ENCODE peak calls at places on chromosomes 4 and X, in six cellular contexts. K, L, E, Y, R and S are unnamed samples.

GRCh38 chr4:150875367-150875766 is 139.7 kb downstream of the LRBA start:
- DNase-seq in L (no peak), K (peak), Y (no peak), E (no peak), R (no peak), S (no peak)

GRCh38 chr4:39574946-39575345 is 47.7 kb upstream of the UGDH start:
- DNase-seq in K (no peak), R (no peak), Y (no peak), E (no peak), L (no peak), S (no peak)

GRCh38 chrX:17597836-17598434 is 139.4 kb upstream of the SCML1 start:
- DNase-seq in K (peak), R (no peak), L (no peak), E (peak), Y (no peak), S (no peak)

GRCh38 chr4:183289688-183290087 is 30.4 kb downstream of the CLDN22 start:
- DNase-seq in E (no peak), L (no peak), Y (no peak), R (no peak), K (no peak), S (no peak)

GRCh38 chr4:101345596-101346311 is 1.6 kb downstream of the PPP3CA start:
- DNase-seq in Y (no peak), E (peak), L (peak), R (peak), K (peak), S (peak)

GRCh38 chr4:151012836-151013235 is 2.2 kb downstream of the LRBA start:
- DNase-seq in R (no peak), K (peak), E (peak), L (no peak), Y (no peak), S (no peak)

GRCh38 chrX:34770511-34770910 is 113.4 kb upstream of the TMEM47 start:
- DNase-seq in E (no peak), Y (no peak), K (no peak), R (no peak), L (no peak), S (no peak)

GRCh38 chr4:88217169-88217568 is 58.7 kb upstream of the ABCG2 start:
- DNase-seq in K (no peak), L (no peak), R (no peak), E (no peak), Y (no peak), S (no peak)

GRCh38 chr4:7422098-7422897 is 12.4 kb downstream of the PSAPL1 start:
- DNase-seq in E (no peak), K (no peak), R (peak), Y (no peak), L (no peak), S (peak)

GRCh38 chrX:68934922-68935321 is 106.1 kb downstream of the EFNB1 start:
- DNase-seq in L (no peak), R (no peak), K (no peak), Y (no peak), E (no peak), S (no peak)

GRCh38 chr4:1533501-1534064 is 127.3 kb upstream of the NKX1-1 start:
- DNase-seq in L (no peak), R (peak), E (peak), K (no peak), Y (no peak), S (no peak)

GRCh38 chr4:37188100-37188499 is 56.4 kb upstream of the NWD2 start:
- DNase-seq in L (no peak), E (no peak), R (no peak), Y (no peak), K (no peak), S (no peak)

GRCh38 chr4:101835121-101835904 is 44.8 kb downstream of the BANK1 start:
- DNase-seq in Y (peak), L (no peak), R (no peak), E (peak), K (peak), S (no peak)

GRCh38 chr4:165096776-165097175 is 15.9 kb downstream of the TMEM192 start:
- DNase-seq in K (peak), L (peak), R (no peak), Y (no peak), E (peak), S (no peak)

GRCh38 chr4:156971168-156971601 is 414 bp downstream of the PDGFC start:
- DNase-seq in R (no peak), Y (no peak), L (peak), E (no peak), K (no peak), S (no peak)

GRCh38 chrX:107825698-107826285 is at the start of gene MID2:
- DNase-seq in K (peak), Y (no peak), R (peak), E (peak), L (peak), S (peak)

GRCh38 chrX:12970691-12971202 is 4.2 kb upstream of the TMSB4X start:
- DNase-seq in E (peak), Y (no peak), K (peak), R (no peak), L (no peak), S (no peak)

GRCh38 chr4:134935320-134935719 is 733.7 kb upstream of the PABPC4L start:
- DNase-seq in R (no peak), L (no peak), Y (no peak), E (no peak), K (peak), S (no peak)

GRCh38 chr4:81913427-81913878 is 441.7 kb upstream of the RASGEF1B start:
- DNase-seq in Y (no peak), K (peak), L (peak), R (peak), E (peak), S (peak)

GRCh38 chr4:138398297-138398696 is 156.1 kb upstream of the SLC7A11 start:
- DNase-seq in R (no peak), Y (no peak), L (no peak), E (no peak), K (peak), S (no peak)